ENCODE peak calls at places on chromosomes 16 and 17, in nine cellular contexts. X is K562, U is endothelial cell of umbilical vein, K is transverse colon, Y is heart left ventricle, H is stomach, G is NB4, L is esophagus squamous epithelium, A is lower leg skin. F is an unnamed sample.

GRCh38 chr16:82481455-82481854 is 145.3 kb upstream of the CDH13 start:
- DNase-seq in Y (no peak), A (no peak), G (no peak), H (no peak), X (no peak), K (no peak), L (no peak), U (no peak), F (no peak)

GRCh38 chr17:35189291-35189690 is 4.9 kb downstream of the SLC35G3 start:
- DNase-seq in G (peak), U (no peak), A (no peak), L (no peak), K (no peak), Y (no peak), X (no peak), H (no peak), F (no peak)

GRCh38 chr16:24652209-24652712 is 77.2 kb upstream of the TNRC6A start:
- DNase-seq in G (no peak), H (no peak), K (no peak), L (no peak), Y (no peak), U (no peak), A (peak), X (no peak), F (no peak)

GRCh38 chr17:14321980-14322776 is 21.3 kb downstream of the HS3ST3B1 start:
- DNase-seq in Y (no peak), X (no peak), H (no peak), K (no peak), U (no peak), L (no peak), G (no peak), A (peak), F (no peak)

GRCh38 chr17:36544049-36544319 is 735 bp upstream of the GGNBP2 start:
- DNase-seq in L (no peak), G (peak), H (peak), A (no peak), K (no peak), Y (no peak), X (no peak), U (peak), F (peak)

GRCh38 chr16:67101301-67101675 is 8.5 kb upstream of the PHAF1 start:
- DNase-seq in L (no peak), G (no peak), U (no peak), K (no peak), Y (no peak), X (no peak), A (no peak), H (no peak), F (no peak)

GRCh38 chr17:17032131-17032692 is 10.0 kb upstream of the MPRIP start:
- DNase-seq in X (no peak), L (no peak), U (peak), Y (peak), A (no peak), G (no peak), H (peak), K (peak), F (no peak)

GRCh38 chr17:73639322-73639721 is 4.9 kb downstream of the SDK2 start:
- DNase-seq in H (peak), L (no peak), A (no peak), U (no peak), Y (no peak), G (no peak), K (no peak), X (no peak), F (no peak)

GRCh38 chr17:81400154-81400938 is 5.1 kb downstream of the BAHCC1 start:
- DNase-seq in L (no peak), K (no peak), U (peak), H (peak), G (peak), X (peak), A (no peak), Y (no peak), F (no peak)

GRCh38 chr17:67546578-67547527 is 169.8 kb downstream of the PITPNC1 start:
- DNase-seq in A (no peak), K (peak), U (peak), H (peak), L (no peak), X (no peak), Y (peak), G (no peak), F (no peak)

GRCh38 chr17:14080847-14081251 is 11.5 kb downstream of the COX10 start:
- DNase-seq in L (no peak), X (no peak), K (peak), A (no peak), G (no peak), H (no peak), Y (no peak), U (no peak), F (no peak)

GRCh38 chr16:62033065-62033464 is 3.2 kb downstream of the CDH8 start:
- DNase-seq in L (no peak), X (no peak), A (no peak), K (no peak), H (no peak), U (no peak), G (no peak), Y (no peak), F (no peak)

GRCh38 chr17:40502716-40503115 is 1.3 kb upstream of the TNS4 start:
- DNase-seq in Y (no peak), H (no peak), A (peak), L (no peak), K (no peak), U (no peak), G (no peak), X (no peak), F (no peak)

GRCh38 chr17:39943702-39944392 is 16.3 kb downstream of the LRRC3C start:
- DNase-seq in A (no peak), X (no peak), L (no peak), Y (no peak), H (no peak), K (no peak), G (no peak), U (no peak), F (no peak)

GRCh38 chr17:56499799-56500388 is 93.6 kb upstream of the NOG start:
- DNase-seq in Y (no peak), A (no peak), X (peak), U (peak), H (no peak), K (no peak), G (peak), L (no peak), F (peak)

GRCh38 chr16:85010931-85011845 is at the start of gene ZDHHC7:
- DNase-seq in Y (peak), X (peak), A (peak), U (peak), G (peak), L (no peak), H (peak), K (peak), F (peak)
- TF ChIP-seq POLR2A in Y (peak), X (peak), A (no peak), U (peak), G (peak), L (peak), H (peak), K (peak), F (peak)

GRCh38 chr17:75246404-75246803 is 15.0 kb downstream of the GGA3 start:
- DNase-seq in G (no peak), Y (no peak), K (no peak), H (no peak), L (no peak), X (no peak), U (no peak), A (no peak), F (no peak)
- TF ChIP-seq POLR2A in G (no peak), Y (no peak), K (no peak), H (no peak), L (no peak), X (no peak), U (no peak), A (no peak), F (no peak)

GRCh38 chr17:50728881-50729765 is 9.7 kb downstream of the LUC7L3 start:
- DNase-seq in Y (no peak), G (no peak), H (no peak), L (no peak), X (no peak), A (no peak), K (no peak), U (no peak), F (no peak)

GRCh38 chr17:50721194-50722010 is 2.0 kb downstream of the LUC7L3 start:
- DNase-seq in K (no peak), G (peak), H (no peak), L (no peak), U (peak), X (peak), A (no peak), Y (no peak), F (peak)

GRCh38 chr17:50722746-50723145 is 3.3 kb downstream of the LUC7L3 start:
- DNase-seq in H (no peak), G (no peak), K (no peak), L (no peak), Y (no peak), U (no peak), X (no peak), A (no peak), F (no peak)

GRCh38 chr17:50728112-50728429 is 8.7 kb downstream of the LUC7L3 start:
- DNase-seq in H (no peak), U (no peak), G (no peak), L (no peak), A (no peak), K (no peak), Y (no peak), X (no peak), F (no peak)

GRCh38 chr17:50725769-50726655 is 6.6 kb downstream of the LUC7L3 start:
- DNase-seq in A (no peak), L (no peak), G (no peak), U (no peak), K (no peak), X (no peak), Y (no peak), H (no peak), F (no peak)
- TF ChIP-seq POLR2A in A (no peak), L (no peak), G (no peak), U (no peak), K (no peak), X (no peak), Y (no peak), H (no peak), F (no peak)

GRCh38 chr17:27294689-27295630 is 1.0 kb downstream of the WSB1 start:
- DNase-seq in H (peak), X (peak), L (peak), Y (peak), G (peak), A (peak), K (peak), U (peak), F (peak)
- TF ChIP-seq POLR2A in H (peak), X (no peak), L (peak), Y (no peak), G (peak), A (no peak), K (peak), U (peak), F (peak)

GRCh38 chr16:78099372-78100161 is at the start of gene WWOX:
- DNase-seq in H (peak), K (peak), X (peak), U (peak), Y (peak), G (peak), A (peak), L (peak), F (peak)
- TF ChIP-seq POLR2A in H (no peak), K (peak), X (peak), U (no peak), Y (no peak), G (peak), A (no peak), L (peak), F (peak)

GRCh38 chr16:86898386-86898785 is 320.0 kb downstream of the FOXL1 start:
- DNase-seq in X (no peak), K (no peak), H (no peak), Y (no peak), A (no peak), G (no peak), U (no peak), L (no peak), F (no peak)
- TF ChIP-seq POLR2A in X (no peak), K (no peak), H (no peak), Y (no peak), A (no peak), G (no peak), U (no peak), L (no peak), F (no peak)

GRCh38 chr17:50871898-50872297 is 5.7 kb upstream of the TOB1 start:
- DNase-seq in A (no peak), G (no peak), U (no peak), Y (no peak), L (no peak), K (no peak), X (no peak), H (no peak), F (no peak)
- TF ChIP-seq POLR2A in A (no peak), G (no peak), U (no peak), Y (no peak), L (no peak), K (no peak), X (no peak), H (no peak), F (no peak)

DNA sequence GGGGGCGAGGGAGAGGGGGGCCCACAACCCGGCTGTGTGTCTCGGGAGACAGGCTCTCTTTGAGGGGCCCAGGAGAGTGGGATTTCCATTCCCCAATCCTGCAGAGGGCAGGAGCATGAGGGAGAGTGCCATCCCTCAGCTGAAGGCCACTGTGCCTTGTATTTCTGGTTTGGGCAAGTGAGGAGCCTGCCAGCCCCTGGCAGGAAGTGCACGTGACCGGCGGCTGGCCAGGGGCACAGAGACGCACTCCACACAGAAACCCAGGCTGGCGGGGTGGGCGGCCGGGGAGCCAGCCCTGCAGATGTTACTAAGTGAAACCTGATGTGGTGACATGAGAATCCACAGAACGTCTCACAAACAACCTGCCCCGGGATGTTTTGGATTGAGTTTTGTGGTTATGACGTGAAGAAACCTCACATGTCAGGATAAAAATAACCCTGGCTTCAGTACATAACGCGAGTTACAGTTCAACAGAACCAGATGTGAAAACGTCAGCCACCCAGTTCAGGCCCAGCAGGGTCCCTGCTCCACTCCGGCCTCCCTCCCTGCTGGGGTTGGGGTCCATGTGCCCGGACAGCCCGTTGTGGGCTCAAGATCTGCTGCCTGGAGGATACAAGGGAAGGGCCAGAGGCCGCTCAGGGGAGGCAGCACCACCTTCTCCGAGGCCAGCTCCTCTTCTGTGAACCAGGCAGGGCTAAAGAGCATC is 51.7 kb upstream of the MTSS2 start:
- DNase-seq in A (peak), U (no peak), X (no peak), K (peak), H (peak), L (no peak), Y (peak), G (peak), F (no peak)
- TF ChIP-seq POLR2A in A (no peak), U (no peak), X (no peak), K (peak), H (no peak), L (peak), Y (no peak), G (no peak), F (no peak)

DNA sequence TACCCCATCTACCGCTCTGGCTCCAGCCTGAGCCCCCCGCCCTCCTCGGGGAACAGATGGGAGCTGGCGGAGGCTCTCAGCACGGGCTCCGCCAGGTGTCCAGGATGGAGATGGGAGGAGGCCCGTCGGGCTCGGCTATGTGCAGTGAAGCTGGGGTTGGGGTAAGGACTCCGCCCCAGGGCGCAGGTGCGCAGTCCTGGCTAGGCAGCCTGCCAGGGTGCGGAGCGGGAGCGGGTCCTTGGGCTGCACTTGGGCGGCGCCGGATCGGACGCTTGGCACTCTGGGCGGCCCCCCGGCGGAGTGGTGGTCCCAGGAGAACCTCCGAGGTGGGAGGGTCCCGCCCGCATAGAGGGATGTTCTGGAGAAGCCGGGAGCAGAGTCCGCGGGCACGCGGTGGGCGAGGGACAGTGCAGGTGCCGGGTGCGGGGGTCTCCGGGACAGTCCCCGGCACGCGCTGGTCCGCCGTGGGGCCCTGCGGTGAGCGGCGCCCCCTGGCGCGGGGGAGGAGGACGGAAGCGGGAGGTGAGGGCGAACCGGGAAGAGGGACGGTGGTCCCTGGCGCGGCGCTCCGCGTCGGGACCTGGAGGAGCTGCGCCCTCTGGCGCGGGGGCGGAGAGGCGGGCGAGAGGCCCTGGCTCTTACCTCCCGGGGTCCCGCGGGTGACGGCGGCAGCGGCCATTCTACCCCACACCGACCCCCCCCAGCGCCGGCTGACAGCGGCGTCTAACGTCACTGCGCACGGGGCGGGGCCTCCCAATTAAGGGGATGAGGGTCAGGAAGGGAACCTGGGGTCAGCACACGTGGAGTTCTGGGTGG is at the start of gene CAMTA2:
- DNase-seq in X (peak), L (no peak), Y (peak), K (peak), G (peak), U (peak), H (peak), A (peak), F (peak)
- TF ChIP-seq POLR2A in X (peak), L (peak), Y (no peak), K (peak), G (peak), U (peak), H (peak), A (no peak), F (peak)

DNA sequence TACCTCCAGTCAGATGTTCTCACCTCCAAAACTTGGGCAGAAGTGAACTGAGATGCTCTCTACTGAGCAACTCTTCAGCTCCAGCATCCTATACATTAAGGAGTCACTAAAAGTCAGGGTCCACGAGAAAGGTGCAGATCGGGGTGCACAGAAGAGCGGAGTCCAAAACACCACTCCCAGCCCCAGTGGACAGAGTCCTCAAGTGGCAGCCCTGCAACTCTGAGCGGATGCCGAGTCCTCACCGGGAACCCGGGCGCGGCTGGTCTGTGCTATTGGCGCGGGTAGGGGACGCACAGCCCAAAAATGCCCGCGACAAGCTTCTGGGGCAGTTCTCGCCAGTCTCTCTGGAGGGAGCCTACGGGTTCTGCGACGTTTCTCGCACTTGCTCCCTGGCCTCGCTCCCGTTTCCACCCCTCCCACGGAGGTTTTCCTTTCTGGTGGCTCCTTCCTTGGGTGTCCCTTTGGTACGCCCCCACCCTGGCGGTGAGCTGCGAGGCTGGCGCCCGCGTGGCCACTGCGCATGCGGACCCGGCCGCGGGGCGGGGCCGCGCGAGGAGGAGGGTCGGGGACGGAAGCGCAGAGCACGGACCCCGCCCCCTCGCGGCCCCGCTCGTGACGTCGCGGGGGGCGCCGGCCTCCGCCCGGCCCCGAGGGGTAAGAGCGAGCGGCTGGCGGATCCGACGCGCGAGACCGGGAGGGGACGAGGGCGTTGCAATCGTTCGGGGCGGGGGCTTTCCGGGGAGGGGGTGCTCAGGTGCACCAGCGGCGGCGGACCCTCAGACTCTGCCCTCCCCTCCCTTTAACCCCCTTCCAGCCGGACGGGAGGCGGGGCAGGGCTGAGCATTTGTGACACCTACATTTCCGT is at the start of gene TMEM219:
- DNase-seq in K (peak), H (peak), G (peak), A (peak), Y (peak), L (peak), U (peak), X (peak), F (peak)
- TF ChIP-seq POLR2A in K (peak), H (no peak), G (peak), A (no peak), Y (no peak), L (peak), U (no peak), X (peak), F (peak)